ENCODE peak calls at places on chromosomes 6 and 20, in six cellular contexts. H, S, P, I, W and N are unnamed samples.

GRCh38 chr6:2448826-2449571 is 203.6 kb upstream of the GMDS start:
- DNase-seq in H (peak), S (peak), P (peak), I (no peak), W (no peak), N (no peak)

GRCh38 chr20:517221-517620 is 26.4 kb downstream of the CSNK2A1 start:
- DNase-seq in H (no peak), S (no peak), P (no peak), I (no peak), W (no peak), N (no peak)

GRCh38 chr6:43708857-43709653 is 21.5 kb upstream of the MRPS18A start:
- DNase-seq in H (no peak), S (peak), P (no peak), I (no peak), W (no peak), N (no peak)

GRCh38 chr6:6581014-6581413 is 7.5 kb upstream of the LY86 start:
- DNase-seq in H (no peak), S (no peak), P (no peak), I (no peak), W (no peak), N (no peak)

GRCh38 chr6:147156799-147157382 is 47.3 kb upstream of the STXBP5 start:
- DNase-seq in H (no peak), S (peak), P (no peak), I (no peak), W (no peak), N (no peak)

GRCh38 chr20:44851545-44851944 is 34.0 kb upstream of the YWHAB start:
- DNase-seq in H (no peak), S (no peak), P (no peak), I (no peak), W (no peak), N (no peak)

GRCh38 chr6:132132911-132133639 is 181.9 kb upstream of the CCN2 start:
- DNase-seq in H (no peak), S (peak), P (no peak), I (no peak), W (no peak), N (no peak)

GRCh38 chr6:37110455-37111155 is 59.3 kb upstream of the PIM1 start:
- DNase-seq in H (no peak), S (peak), P (no peak), I (no peak), W (no peak), N (no peak)

GRCh38 chr6:154397491-154398195 is 41.0 kb upstream of the IPCEF1 start:
- DNase-seq in H (no peak), S (no peak), P (no peak), I (no peak), W (no peak), N (no peak)

GRCh38 chr20:50467618-50468373 is 42.4 kb upstream of the PTPN1 start:
- DNase-seq in H (peak), S (peak), P (peak), I (no peak), W (no peak), N (no peak)

GRCh38 chr20:17650301-17650761 is 31.7 kb downstream of the RRBP1 start:
- DNase-seq in H (no peak), S (no peak), P (no peak), I (peak), W (no peak), N (no peak)

GRCh38 chr6:137160763-137161162 is 12.7 kb downstream of the IL22RA2 start:
- DNase-seq in H (no peak), S (peak), P (no peak), I (no peak), W (no peak), N (no peak)

GRCh38 chr20:50242863-50243609 is 52.4 kb downstream of the CEBPB start:
- DNase-seq in H (peak), S (no peak), P (no peak), I (no peak), W (no peak), N (no peak)

GRCh38 chr20:3980260-3981131 is 34.9 kb downstream of the RNF24 start:
- DNase-seq in H (no peak), S (peak), P (no peak), I (no peak), W (no peak), N (no peak)

GRCh38 chr6:122621638-122622037 is 11.4 kb downstream of the PKIB start:
- DNase-seq in H (no peak), S (no peak), P (no peak), I (no peak), W (no peak), N (no peak)

GRCh38 chr6:53615633-53616449 is 49.7 kb downstream of the KLHL31 start:
- DNase-seq in H (no peak), S (peak), P (no peak), I (no peak), W (no peak), N (no peak)

GRCh38 chr6:50007821-50008220 is 14.0 kb downstream of the DEFB110 start:
- DNase-seq in H (no peak), S (peak), P (no peak), I (no peak), W (no peak), N (no peak)

GRCh38 chr20:58650181-58650775 is 805 bp upstream of the STX16 start:
- DNase-seq in H (no peak), S (no peak), P (no peak), I (no peak), W (no peak), N (peak)

GRCh38 chr20:61911824-61912223 is 153.9 kb downstream of the TAF4 start:
- DNase-seq in H (no peak), S (no peak), P (no peak), I (no peak), W (no peak), N (no peak)

GRCh38 chr6:152232494-152233151 is 404.5 kb downstream of the SYNE1 start:
- DNase-seq in H (no peak), S (peak), P (no peak), I (no peak), W (no peak), N (no peak)

GRCh38 chr20:7585126-7585679 is 355.1 kb downstream of the HAO1 start:
- DNase-seq in H (no peak), S (peak), P (no peak), I (no peak), W (no peak), N (no peak)

GRCh38 chr6:21235162-21235561 is 358.4 kb upstream of the SOX4 start:
- DNase-seq in H (no peak), S (no peak), P (no peak), I (no peak), W (no peak), N (no peak)

GRCh38 chr6:28589234-28589951 is 63.7 kb downstream of the GPX5 start:
- DNase-seq in H (peak), S (peak), P (peak), I (no peak), W (no peak), N (no peak)

GRCh38 chr20:47929368-47930115 is 144.3 kb upstream of the SULF2 start:
- DNase-seq in H (no peak), S (peak), P (peak), I (no peak), W (no peak), N (no peak)

GRCh38 chr20:32189691-32190607 is 17.6 kb downstream of the PLAGL2 start:
- DNase-seq in H (peak), S (peak), P (no peak), I (peak), W (peak), N (no peak)

GRCh38 chr6:120005292-120005976 is 655.9 kb upstream of the MAN1A1 start:
- DNase-seq in H (peak), S (no peak), P (no peak), I (no peak), W (no peak), N (no peak)

GRCh38 chr20:10857362-10858070 is 183.7 kb upstream of the JAG1 start:
- DNase-seq in H (no peak), S (peak), P (no peak), I (no peak), W (no peak), N (no peak)